ENCODE peak calls at places on chromosomes 1 and 21, in five cellular contexts. One of them, this sample, is unnamed.

GRCh38 chr1:91809267-91809666 is 76.7 kb downstream of the TGFBR3 start:
- DNase-seq in activated CD8-positive, alpha-beta memory T cell treated with anti-CD3 and anti-CD28 coated beads for 4 hours: no peak
- DNase-seq in stimulated activated CD4-positive, alpha-beta T cell treated with anti-CD3 and anti-CD28 coated beads, Interleukin-4, amount 100 ng/mL, for 48 hours: no peak
- DNase-seq in stimulated activated effector memory CD8-positive, alpha-beta T cell treated with anti-CD3 and anti-CD28 coated beads, Interleukin-12 subunit alpha, Interleukin-12 subunit beta, amount 100 ng/mL, for 72 hours: no peak
- DNase-seq in T47D: no peak
- DNase-seq in this sample: no peak

GRCh38 chr1:45677751-45678245 is 8.5 kb downstream of the GPBP1L1 start:
- DNase-seq in activated CD8-positive, alpha-beta memory T cell treated with anti-CD3 and anti-CD28 coated beads for 4 hours: no peak
- DNase-seq in stimulated activated CD4-positive, alpha-beta T cell treated with anti-CD3 and anti-CD28 coated beads, Interleukin-4, amount 100 ng/mL, for 48 hours: no peak
- DNase-seq in stimulated activated effector memory CD8-positive, alpha-beta T cell treated with anti-CD3 and anti-CD28 coated beads, Interleukin-12 subunit alpha, Interleukin-12 subunit beta, amount 100 ng/mL, for 72 hours: no peak
- DNase-seq in T47D: no peak
- DNase-seq in this sample: no peak

GRCh38 chr1:182965861-182966260 is 12.9 kb upstream of the SHCBP1L start:
- DNase-seq in stimulated activated effector memory CD8-positive, alpha-beta T cell treated with anti-CD3 and anti-CD28 coated beads, Interleukin-12 subunit alpha, Interleukin-12 subunit beta, amount 100 ng/mL, for 72 hours: no peak
- DNase-seq in stimulated activated CD4-positive, alpha-beta T cell treated with anti-CD3 and anti-CD28 coated beads, Interleukin-4, amount 100 ng/mL, for 48 hours: no peak
- DNase-seq in T47D: no peak
- DNase-seq in activated CD8-positive, alpha-beta memory T cell treated with anti-CD3 and anti-CD28 coated beads for 4 hours: no peak
- DNase-seq in this sample: no peak

GRCh38 chr1:198775606-198776005 is 136.8 kb downstream of the PTPRC start:
- DNase-seq in stimulated activated effector memory CD8-positive, alpha-beta T cell treated with anti-CD3 and anti-CD28 coated beads, Interleukin-12 subunit alpha, Interleukin-12 subunit beta, amount 100 ng/mL, for 72 hours: no peak
- DNase-seq in stimulated activated CD4-positive, alpha-beta T cell treated with anti-CD3 and anti-CD28 coated beads, Interleukin-4, amount 100 ng/mL, for 48 hours: no peak
- DNase-seq in T47D: no peak
- DNase-seq in activated CD8-positive, alpha-beta memory T cell treated with anti-CD3 and anti-CD28 coated beads for 4 hours: no peak
- DNase-seq in this sample: no peak

GRCh38 chr1:13869172-13869797 is 169.3 kb downstream of the PRDM2 start:
- DNase-seq in stimulated activated effector memory CD8-positive, alpha-beta T cell treated with anti-CD3 and anti-CD28 coated beads, Interleukin-12 subunit alpha, Interleukin-12 subunit beta, amount 100 ng/mL, for 72 hours: no peak
- DNase-seq in stimulated activated CD4-positive, alpha-beta T cell treated with anti-CD3 and anti-CD28 coated beads, Interleukin-4, amount 100 ng/mL, for 48 hours: no peak
- DNase-seq in activated CD8-positive, alpha-beta memory T cell treated with anti-CD3 and anti-CD28 coated beads for 4 hours: no peak
- DNase-seq in T47D: no peak
- DNase-seq in this sample: no peak

GRCh38 chr1:236282719-236283118 is 961 bp upstream of the ERO1B start:
- DNase-seq in T47D: no peak
- DNase-seq in stimulated activated CD4-positive, alpha-beta T cell treated with anti-CD3 and anti-CD28 coated beads, Interleukin-4, amount 100 ng/mL, for 48 hours: no peak
- DNase-seq in stimulated activated effector memory CD8-positive, alpha-beta T cell treated with anti-CD3 and anti-CD28 coated beads, Interleukin-12 subunit alpha, Interleukin-12 subunit beta, amount 100 ng/mL, for 72 hours: no peak
- DNase-seq in activated CD8-positive, alpha-beta memory T cell treated with anti-CD3 and anti-CD28 coated beads for 4 hours: no peak
- DNase-seq in this sample: no peak

GRCh38 chr1:198196630-198197029 is 39.8 kb downstream of the NEK7 start:
- DNase-seq in activated CD8-positive, alpha-beta memory T cell treated with anti-CD3 and anti-CD28 coated beads for 4 hours: no peak
- DNase-seq in T47D: no peak
- DNase-seq in stimulated activated CD4-positive, alpha-beta T cell treated with anti-CD3 and anti-CD28 coated beads, Interleukin-4, amount 100 ng/mL, for 48 hours: no peak
- DNase-seq in stimulated activated effector memory CD8-positive, alpha-beta T cell treated with anti-CD3 and anti-CD28 coated beads, Interleukin-12 subunit alpha, Interleukin-12 subunit beta, amount 100 ng/mL, for 72 hours: no peak
- DNase-seq in this sample: no peak

GRCh38 chr1:225655509-225656258 is 2.8 kb upstream of the ENAH start:
- DNase-seq in T47D: no peak
- DNase-seq in stimulated activated effector memory CD8-positive, alpha-beta T cell treated with anti-CD3 and anti-CD28 coated beads, Interleukin-12 subunit alpha, Interleukin-12 subunit beta, amount 100 ng/mL, for 72 hours: no peak
- DNase-seq in activated CD8-positive, alpha-beta memory T cell treated with anti-CD3 and anti-CD28 coated beads for 4 hours: no peak
- DNase-seq in stimulated activated CD4-positive, alpha-beta T cell treated with anti-CD3 and anti-CD28 coated beads, Interleukin-4, amount 100 ng/mL, for 48 hours: no peak
- DNase-seq in this sample: no peak

GRCh38 chr1:229027622-229028182 is 243.2 kb upstream of the RAB4A start:
- DNase-seq in activated CD8-positive, alpha-beta memory T cell treated with anti-CD3 and anti-CD28 coated beads for 4 hours: no peak
- DNase-seq in T47D: no peak
- DNase-seq in stimulated activated CD4-positive, alpha-beta T cell treated with anti-CD3 and anti-CD28 coated beads, Interleukin-4, amount 100 ng/mL, for 48 hours: peak
- DNase-seq in stimulated activated effector memory CD8-positive, alpha-beta T cell treated with anti-CD3 and anti-CD28 coated beads, Interleukin-12 subunit alpha, Interleukin-12 subunit beta, amount 100 ng/mL, for 72 hours: no peak
- DNase-seq in this sample: no peak

GRCh38 chr21:26444646-26445045 is 128.4 kb downstream of the CYYR1 start:
- DNase-seq in activated CD8-positive, alpha-beta memory T cell treated with anti-CD3 and anti-CD28 coated beads for 4 hours: no peak
- DNase-seq in stimulated activated effector memory CD8-positive, alpha-beta T cell treated with anti-CD3 and anti-CD28 coated beads, Interleukin-12 subunit alpha, Interleukin-12 subunit beta, amount 100 ng/mL, for 72 hours: no peak
- DNase-seq in T47D: no peak
- DNase-seq in stimulated activated CD4-positive, alpha-beta T cell treated with anti-CD3 and anti-CD28 coated beads, Interleukin-4, amount 100 ng/mL, for 48 hours: no peak
- DNase-seq in this sample: no peak

GRCh38 chr1:8373547-8374270 is 55.8 kb downstream of the SLC45A1 start:
- DNase-seq in stimulated activated CD4-positive, alpha-beta T cell treated with anti-CD3 and anti-CD28 coated beads, Interleukin-4, amount 100 ng/mL, for 48 hours: no peak
- DNase-seq in activated CD8-positive, alpha-beta memory T cell treated with anti-CD3 and anti-CD28 coated beads for 4 hours: no peak
- DNase-seq in T47D: no peak
- DNase-seq in stimulated activated effector memory CD8-positive, alpha-beta T cell treated with anti-CD3 and anti-CD28 coated beads, Interleukin-12 subunit alpha, Interleukin-12 subunit beta, amount 100 ng/mL, for 72 hours: no peak
- DNase-seq in this sample: no peak